ENCODE peak calls at places on chromosomes 5 and 9, in five cellular contexts. I is cardiac fibroblast, Q is T-helper 9 cell, E is omental fat pad, O is NAMALWA. J is an unnamed sample.

GRCh38 chr5:58184910-58185309 is 275.0 kb downstream of the PLK2 start:
- DNase-seq in I (peak), Q (no peak), E (no peak), O (no peak), J (no peak)

GRCh38 chr5:155441849-155442248 is 428.3 kb downstream of the KIF4B start:
- DNase-seq in I (no peak), Q (no peak), E (no peak), O (no peak), J (no peak)

GRCh38 chr9:101727621-101728524 is 10.6 kb downstream of the GRIN3A start:
- DNase-seq in I (peak), Q (no peak), E (no peak), O (peak), J (no peak)

GRCh38 chr5:96373006-96373405 is 60.0 kb downstream of the PCSK1 start:
- DNase-seq in I (no peak), Q (no peak), E (no peak), O (no peak), J (no peak)

GRCh38 chr5:38780316-38780715 is 65.5 kb upstream of the OSMR start:
- DNase-seq in I (no peak), Q (no peak), E (no peak), O (no peak), J (no peak)

GRCh38 chr5:170145462-170145861 is 39.8 kb downstream of the FOXI1 start:
- DNase-seq in I (peak), Q (no peak), E (no peak), O (peak), J (no peak)

GRCh38 chr5:156920861-156921431 is 42.1 kb downstream of the TIMD4 start:
- DNase-seq in I (no peak), Q (no peak), E (no peak), O (no peak), J (no peak)

GRCh38 chr9:5352637-5353248 is 13.1 kb upstream of the RLN1 start:
- DNase-seq in I (no peak), Q (no peak), E (no peak), O (no peak), J (no peak)

GRCh38 chr5:19928556-19929421 is 59.2 kb downstream of the CDH18 start:
- DNase-seq in I (peak), Q (no peak), E (no peak), O (no peak), J (no peak)

GRCh38 chr9:134066923-134067851 is 639 bp downstream of the BRD3 start:
- DNase-seq in I (peak), Q (peak), E (no peak), O (peak), J (peak)

GRCh38 chr9:73529666-73530065 is 378.0 kb downstream of the ANXA1 start:
- DNase-seq in I (no peak), Q (no peak), E (no peak), O (no peak), J (no peak)

GRCh38 chr5:6545036-6545693 is 87.7 kb downstream of the NSUN2 start:
- DNase-seq in I (no peak), Q (no peak), E (no peak), O (no peak), J (peak)

GRCh38 chr5:35115920-35116319 is 68.2 kb upstream of the AGXT2 start:
- DNase-seq in I (no peak), Q (no peak), E (no peak), O (no peak), J (no peak)

GRCh38 chr9:126151031-126151670 is 175.5 kb upstream of the MVB12B start:
- DNase-seq in I (peak), Q (no peak), E (no peak), O (no peak), J (no peak)

GRCh38 chr5:107646418-107646817 is 24.3 kb downstream of the EFNA5 start:
- DNase-seq in I (no peak), Q (no peak), E (no peak), O (no peak), J (no peak)

GRCh38 chr9:136020671-136021070 is 59.5 kb upstream of the UBAC1 start:
- DNase-seq in I (no peak), Q (no peak), E (no peak), O (no peak), J (no peak)